ENCODE peak calls at places on chromosomes 11 and 22, in four cellular contexts. Q is ovary, J is A549, O is H1. L is an unnamed sample. For H3K4me1, the result is how much of the 10 kb centered on the place peaks cover.

GRCh38 chr22:48765595-48765994 is 1062.1 kb downstream of the BRD1 start:
- DNase-seq in Q (no peak), J (no peak), O (no peak), L (peak)

GRCh38 chr11:37364246-37364839 is 766.3 kb upstream of the RAG2 start:
- DNase-seq in Q (no peak), J (no peak), O (no peak), L (no peak)

GRCh38 chr11:32437406-32438345 is 2.3 kb upstream of the WT1 start:
- DNase-seq in Q (peak), J (no peak), O (peak), L (peak)

GRCh38 chr11:133919330-133920108 is 37.2 kb downstream of the IGSF9B start:
- DNase-seq in Q (no peak), J (no peak), O (peak), L (no peak)

GRCh38 chr11:12822623-12823022 is 148.4 kb downstream of the TEAD1 start:
- DNase-seq in Q (no peak), J (no peak), O (no peak), L (no peak)

GRCh38 chr11:27319065-27319464 is 44.0 kb downstream of the CCDC34 start:
- DNase-seq in Q (no peak), J (peak), O (no peak), L (no peak)

GRCh38 chr22:48503876-48504275 is 1323.8 kb downstream of the BRD1 start:
- DNase-seq in Q (no peak), J (no peak), O (no peak), L (no peak)

GRCh38 chr11:46414466-46414796 is 22.9 kb upstream of the CHRM4 start:
- DNase-seq in Q (no peak), J (no peak), O (no peak), L (peak)

GRCh38 chr22:30332551-30332950 is 5.8 kb upstream of the TBC1D10A start:
- DNase-seq in Q (no peak), J (no peak), O (no peak), L (no peak)

GRCh38 chr11:126415669-126416420 is 60.4 kb downstream of the ST3GAL4 start:
- DNase-seq in Q (peak), J (no peak), O (no peak), L (no peak)

GRCh38 chr11:102360681-102361080 is 13.7 kb downstream of the BIRC2 start:
- DNase-seq in Q (no peak), J (no peak), O (no peak), L (no peak)

GRCh38 chr11:100830978-100831732 is 144.1 kb downstream of the ARHGAP42 start:
- DNase-seq in Q (no peak), J (no peak), O (no peak), L (no peak)

GRCh38 chr11:72491001-72491400 is 56.7 kb upstream of the CLPB start:
- DNase-seq in Q (no peak), J (no peak), O (no peak), L (no peak)

GRCh38 chr22:22802346-22802970 is 85.2 kb upstream of the IGLL5 start:
- DNase-seq in Q (no peak), J (no peak), O (peak), L (no peak)

GRCh38 chr11:121446752-121447156 is 5.4 kb upstream of the SORL1 start:
- DNase-seq in Q (no peak), J (no peak), O (no peak), L (no peak)

GRCh38 chr11:129639300-129639699 is 176.3 kb upstream of the TMEM45B start:
- DNase-seq in Q (no peak), J (peak), O (no peak), L (no peak)

GRCh38 chr22:43827336-43827735 is 15.2 kb upstream of the EFCAB6 start:
- DNase-seq in Q (no peak), J (no peak), O (no peak), L (no peak)

GRCh38 chr22:40727607-40728325 is 48.5 kb downstream of the MCHR1 start:
- DNase-seq in Q (no peak), J (no peak), O (no peak), L (no peak)

GRCh38 chr22:17258015-17258827 is 39.0 kb upstream of the ADA2 start:
- DNase-seq in Q (no peak), J (no peak), O (peak), L (no peak)

GRCh38 chr11:17256512-17256911 is 20.0 kb upstream of the NUCB2 start:
- DNase-seq in Q (no peak), J (no peak), O (no peak), L (no peak)

GRCh38 chr11:73944085-73944484 is 6.7 kb upstream of the DNAJB13 start:
- DNase-seq in Q (no peak), J (no peak), O (no peak), L (no peak)

GRCh38 chr22:32534252-32535215 is 59.9 kb downstream of the FBXO7 start:
- DNase-seq in Q (no peak), J (no peak), O (no peak), L (no peak)

GRCh38 chr11:34104680-34105078 is 750 bp upstream of the NAT10 start:
- DNase-seq in Q (no peak), J (no peak), O (no peak), L (no peak)

GRCh38 chr11:28569099-28569498 is 460.9 kb downstream of the METTL15 start:
- DNase-seq in Q (no peak), J (no peak), O (no peak), L (no peak)

GRCh38 chr11:28566643-28567042 is 458.5 kb downstream of the METTL15 start:
- DNase-seq in Q (peak), J (peak), O (peak), L (no peak)
- TF ChIP-seq EP300 in Q (no peak), J (peak), O (no peak), L (no peak)

DNA sequence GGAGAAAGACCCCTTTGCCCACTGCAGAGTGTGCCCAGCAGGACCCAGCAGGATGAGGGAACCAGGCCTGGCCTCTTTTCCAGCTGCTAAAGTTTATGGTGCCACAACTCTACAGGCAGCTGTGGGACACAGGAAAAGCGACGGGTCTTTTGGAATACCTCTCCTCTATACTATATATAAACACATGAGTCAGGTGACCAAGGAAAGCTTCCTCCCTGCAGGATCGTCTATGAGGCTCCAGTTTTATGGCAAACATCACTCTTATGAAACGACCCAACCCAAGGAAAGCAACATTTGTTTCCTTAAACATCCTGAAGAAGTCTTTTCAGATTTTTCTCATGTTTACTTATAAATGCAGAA is 102.8 kb upstream of the AKIP1 start:
- DNase-seq in Q (no peak), J (no peak), O (no peak), L (no peak)
- H3K4me1 ChIP-seq in Q (under half), J (under half), O (under half), L (half or more)

GRCh38 chr11:106231591-106231990 is 154.1 kb downstream of the AASDHPPT start:
- DNase-seq in Q (no peak), J (no peak), O (no peak), L (no peak)
- TF ChIP-seq CTCF in Q (no peak), J (no peak), O (peak), L (no peak)

GRCh38 chr11:111926505-111927391 is 8.0 kb downstream of the C11orf52 start:
- DNase-seq in Q (peak), J (peak), O (peak), L (peak)
- TF ChIP-seq EP300 in Q (no peak), J (no peak), O (no peak), L (no peak)

GRCh38 chr11:119687220-119688046 is 41.6 kb downstream of the NECTIN1 start:
- DNase-seq in Q (no peak), J (no peak), O (no peak), L (no peak)

GRCh38 chr11:119688362-119688761 is 40.6 kb downstream of the NECTIN1 start:
- DNase-seq in Q (no peak), J (no peak), O (no peak), L (no peak)

GRCh38 chr11:119691701-119692546 is 37.1 kb downstream of the NECTIN1 start:
- DNase-seq in Q (no peak), J (no peak), O (no peak), L (no peak)

GRCh38 chr11:119691020-119691666 is 37.9 kb downstream of the NECTIN1 start:
- DNase-seq in Q (no peak), J (no peak), O (no peak), L (no peak)

GRCh38 chr11:119689318-119689717 is 39.7 kb downstream of the NECTIN1 start:
- DNase-seq in Q (no peak), J (no peak), O (no peak), L (no peak)
- H3K4me1 ChIP-seq in Q (under half), J (under half), O (under half), L (under half)

GRCh38 chr11:104154296-104154695 is 9.7 kb downstream of the PDGFD start:
- DNase-seq in Q (no peak), J (no peak), O (no peak), L (no peak)

GRCh38 chr11:104148696-104149095 is 15.3 kb downstream of the PDGFD start:
- DNase-seq in Q (no peak), J (no peak), O (no peak), L (no peak)

GRCh38 chr11:104152941-104153340 is 11.0 kb downstream of the PDGFD start:
- DNase-seq in Q (no peak), J (no peak), O (no peak), L (no peak)

GRCh38 chr11:104148074-104148473 is 15.9 kb downstream of the PDGFD start:
- DNase-seq in Q (no peak), J (no peak), O (no peak), L (no peak)

DNA sequence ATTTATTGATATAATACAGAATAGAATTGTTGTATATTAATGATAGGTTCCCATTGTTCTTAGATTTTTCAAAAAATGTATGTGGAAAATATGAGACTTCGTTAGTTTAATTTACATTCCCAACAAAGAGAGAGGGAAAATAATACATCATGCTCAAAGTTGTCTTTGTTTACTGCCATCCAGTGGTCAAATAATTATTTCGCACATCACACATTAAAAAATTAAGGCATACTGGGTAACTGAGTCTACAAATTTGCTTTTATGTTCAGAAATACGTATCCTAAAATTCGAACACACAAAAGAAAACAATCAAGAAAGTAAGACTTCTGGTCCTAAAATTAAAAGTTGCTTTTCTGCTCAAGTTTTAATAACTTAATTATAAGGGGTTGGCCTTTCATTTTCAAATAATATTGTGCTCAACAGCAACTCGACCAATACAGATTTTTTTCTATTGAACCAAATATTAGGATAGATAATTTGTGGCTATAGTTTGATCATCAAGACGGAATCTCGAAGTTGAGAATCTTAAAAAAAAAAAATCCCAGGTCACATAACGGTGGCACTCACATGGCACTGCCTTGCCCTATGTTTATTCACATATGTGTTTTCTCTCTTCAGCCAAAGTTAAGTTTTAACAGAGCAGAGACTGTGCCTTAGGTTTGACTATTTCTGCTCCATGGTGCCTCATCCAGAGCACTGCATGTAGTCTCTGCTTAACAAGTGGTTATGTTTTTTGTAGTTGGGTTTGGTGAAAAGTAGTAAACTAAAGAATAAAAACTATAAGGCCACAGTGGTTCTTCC is 12.3 kb downstream of the PDGFD start:
- DNase-seq in Q (no peak), J (no peak), O (no peak), L (no peak)
- TF ChIP-seq CTCF in Q (no peak), J (no peak), O (peak), L (peak)

DNA sequence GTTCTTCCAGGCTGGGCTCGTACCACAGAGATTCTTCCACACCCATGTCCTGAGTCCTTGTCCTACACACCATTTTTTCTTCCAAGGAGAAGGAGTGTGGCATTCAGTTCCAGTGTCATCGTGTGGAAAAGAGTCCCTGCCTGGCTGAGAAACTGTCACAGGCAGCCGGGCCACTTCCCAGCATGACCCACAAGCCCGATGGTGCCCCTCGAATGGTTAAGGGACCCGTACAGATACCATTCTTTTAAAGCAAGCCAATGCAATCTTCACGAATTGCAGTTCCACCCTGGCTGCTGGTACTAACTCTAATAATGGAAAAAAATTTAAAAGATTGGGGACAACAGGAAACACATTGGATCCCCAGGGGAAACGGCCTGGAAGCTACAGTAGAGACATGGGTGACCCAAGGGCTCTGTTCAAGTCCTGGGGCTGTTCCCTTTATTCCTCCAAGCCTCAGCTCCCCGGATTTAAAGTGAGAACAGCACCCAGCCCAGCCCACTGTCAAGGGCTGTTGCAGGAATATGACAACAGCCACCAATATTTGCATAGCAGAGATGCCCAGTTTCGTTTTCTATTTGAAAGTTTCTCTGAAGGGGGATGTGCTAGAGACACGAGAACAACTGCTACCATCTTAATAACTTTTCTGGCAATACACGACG is 80.9 kb upstream of the WNT7B start:
- DNase-seq in Q (peak), J (no peak), O (no peak), L (no peak)
- TF ChIP-seq EP300 in Q (no peak), J (no peak), O (no peak), L (no peak)

DNA sequence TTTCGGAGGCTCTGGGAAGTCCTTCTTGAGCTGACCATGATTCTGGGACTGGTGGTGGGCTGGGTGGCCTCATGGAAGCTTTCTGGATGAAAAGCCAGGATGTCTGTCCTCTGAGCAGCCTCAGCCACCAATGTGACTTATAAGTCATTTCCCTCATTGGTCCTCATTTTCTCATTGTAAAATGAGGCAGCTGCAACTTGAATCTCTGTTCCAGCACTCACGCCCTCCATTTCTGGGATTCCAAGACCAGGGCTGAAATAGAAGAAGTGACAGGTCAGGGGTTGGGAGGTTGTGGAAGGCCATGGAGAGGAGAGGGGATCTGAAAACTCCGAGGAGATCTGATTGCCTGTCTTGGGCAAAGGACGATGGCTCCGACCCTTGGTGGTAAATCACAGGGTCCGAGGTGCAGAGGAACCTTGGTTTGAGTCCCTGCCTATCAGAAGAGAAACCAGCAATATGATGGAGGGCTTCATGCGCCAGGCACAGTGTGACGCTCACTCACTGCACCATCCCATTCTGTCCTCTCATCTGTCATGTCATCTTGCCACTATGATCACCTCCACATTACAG is 38.3 kb downstream of the TSPAN18 start:
- DNase-seq in Q (no peak), J (no peak), O (peak), L (no peak)
- H3K4me1 ChIP-seq in Q (under half), J (under half), O (under half), L (under half)

DNA sequence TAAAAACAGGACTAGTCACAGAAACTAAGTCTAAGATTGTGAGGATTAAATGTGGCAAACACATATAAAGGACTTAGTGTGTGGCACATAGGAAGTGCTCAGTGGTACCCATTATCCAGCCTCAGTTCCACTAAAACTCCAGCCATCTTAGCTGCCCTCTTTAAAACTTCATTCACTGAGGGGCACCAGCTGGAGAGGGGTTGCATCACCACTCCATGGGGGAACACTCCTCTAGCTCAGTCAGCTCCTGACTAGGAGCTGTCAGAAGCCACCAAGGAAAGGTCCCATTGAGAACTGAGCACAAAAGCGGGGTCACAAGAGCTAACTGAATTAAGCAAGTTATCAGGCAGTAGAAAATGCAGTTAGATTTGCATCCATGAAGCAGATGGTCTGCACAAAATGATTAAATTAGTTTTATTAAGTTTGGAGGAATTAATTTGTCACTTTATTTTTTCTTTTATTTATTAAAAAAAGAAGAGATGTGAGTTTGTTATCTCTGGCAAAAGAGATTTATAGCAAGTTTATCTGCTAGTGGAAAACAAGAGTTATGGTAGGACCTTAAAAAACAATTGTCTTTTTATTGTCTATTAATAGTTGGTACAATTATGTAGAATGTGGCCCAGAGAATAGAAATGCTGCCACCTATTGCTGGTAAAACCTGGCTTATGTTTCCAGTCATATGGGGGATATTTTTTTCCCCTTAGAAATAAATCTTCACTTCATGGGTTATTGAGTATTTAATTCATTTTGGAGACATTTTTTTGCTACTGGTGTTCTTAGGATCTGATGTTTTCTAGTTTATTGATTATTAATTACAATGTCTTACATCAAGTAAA is 95.7 kb downstream of the NAV2 start:
- DNase-seq in Q (no peak), J (no peak), O (no peak), L (no peak)
- TF ChIP-seq CTCF in Q (no peak), J (peak), O (no peak), L (no peak)

DNA sequence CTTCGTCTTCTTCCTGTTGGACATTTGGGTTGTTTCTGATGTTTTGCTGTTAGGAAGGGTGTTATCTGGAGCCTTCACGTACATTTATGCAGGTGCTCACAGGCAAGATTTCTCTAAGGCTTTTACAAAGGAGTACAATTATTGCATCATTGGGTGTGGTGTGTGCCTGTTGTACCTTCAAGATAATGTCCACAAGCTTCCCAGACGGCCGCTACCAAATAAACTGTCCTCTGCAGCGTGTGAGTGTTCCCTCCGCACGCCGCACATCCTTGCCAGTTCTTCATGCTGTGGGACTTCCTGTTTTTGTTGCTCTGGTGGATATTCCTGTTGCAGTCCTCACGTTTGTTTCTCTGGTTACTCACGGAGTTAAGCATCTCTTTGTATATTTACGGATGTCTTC is 133.3 kb downstream of the TBC1D22A start:
- DNase-seq in Q (peak), J (no peak), O (no peak), L (no peak)
- TF ChIP-seq EP300 in Q (no peak), J (no peak), O (no peak), L (no peak)